ENCODE peak calls at places on chromosome 17, in four cellular contexts. One of them, this sample, is unnamed.
A peak's percentile ranks its signal among the peaks of the same experiment; 100 is the strongest.

GRCh38 chr17:17235212-17236174 is 1.5 kb downstream of the FLCN start:
- DNase-seq in GM23248: peak; percentile 76
- DNase-seq in OCI-LY7: no peak
- DNase-seq in A549: no peak
- DNase-seq in this sample: no peak

GRCh38 chr17:80847506-80848230 is 144.0 kb upstream of the CHMP6 start:
- DNase-seq in OCI-LY7: no peak
- DNase-seq in A549: no peak
- DNase-seq in GM23248: no peak
- DNase-seq in this sample: no peak

GRCh38 chr17:82134101-82134500 is 36.1 kb upstream of the FASN start:
- DNase-seq in A549: no peak
- DNase-seq in GM23248: no peak
- DNase-seq in OCI-LY7: no peak
- DNase-seq in this sample: no peak

GRCh38 chr17:14780116-14780515 is 479.2 kb downstream of the HS3ST3B1 start:
- DNase-seq in GM23248: no peak
- DNase-seq in OCI-LY7: no peak
- DNase-seq in A549: no peak
- DNase-seq in this sample: no peak

GRCh38 chr17:2191785-2192184 is 111.8 kb downstream of the SMG6 start:
- DNase-seq in A549: no peak
- DNase-seq in OCI-LY7: no peak
- DNase-seq in GM23248: no peak
- DNase-seq in this sample: no peak

GRCh38 chr17:46262271-46262670 is 32.7 kb upstream of the LRRC37A start:
- DNase-seq in A549: no peak
- DNase-seq in OCI-LY7: no peak
- DNase-seq in GM23248: no peak
- DNase-seq in this sample: no peak

GRCh38 chr17:10292057-10292931 is 80.5 kb downstream of the MYH13 start:
- DNase-seq in GM23248: peak; percentile 96
- DNase-seq in A549: no peak
- DNase-seq in OCI-LY7: no peak
- DNase-seq in this sample: peak; percentile 55

GRCh38 chr17:70314506-70314905 is 145.2 kb downstream of the KCNJ2 start:
- DNase-seq in OCI-LY7: no peak
- DNase-seq in A549: no peak
- DNase-seq in GM23248: no peak
- DNase-seq in this sample: no peak

GRCh38 chr17:80220709-80221215 is 535 bp downstream of the SLC26A11 start:
- DNase-seq in GM23248: peak; percentile 55
- DNase-seq in OCI-LY7: no peak
- DNase-seq in A549: peak; percentile 46
- DNase-seq in this sample: no peak

GRCh38 chr17:68142595-68142994 is 105.2 kb upstream of the AMZ2 start:
- DNase-seq in OCI-LY7: no peak
- DNase-seq in A549: no peak
- DNase-seq in GM23248: no peak
- DNase-seq in this sample: no peak

GRCh38 chr17:78747479-78747878 is 34.6 kb downstream of the CYTH1 start:
- DNase-seq in GM23248: peak; percentile 76
- DNase-seq in A549: no peak
- DNase-seq in OCI-LY7: no peak
- DNase-seq in this sample: no peak

GRCh38 chr17:27370776-27371175 is 76.9 kb downstream of the WSB1 start:
- DNase-seq in OCI-LY7: no peak
- DNase-seq in A549: no peak
- DNase-seq in GM23248: no peak
- DNase-seq in this sample: no peak

GRCh38 chr17:72419866-72420774 is 299.3 kb downstream of the SOX9 start:
- DNase-seq in A549: no peak
- DNase-seq in OCI-LY7: peak; percentile 52
- DNase-seq in GM23248: peak; percentile 12
- DNase-seq in this sample: no peak

GRCh38 chr17:57211010-57211411 is 45.3 kb upstream of the MSI2 start:
- DNase-seq in GM23248: peak; percentile 42
- DNase-seq in A549: peak; percentile 15
- DNase-seq in OCI-LY7: no peak
- DNase-seq in this sample: no peak

GRCh38 chr17:1147664-1148063 is 32.1 kb downstream of the ABR start:
- DNase-seq in GM23248: peak; percentile 58
- DNase-seq in A549: peak; percentile 87
- DNase-seq in OCI-LY7: no peak
- DNase-seq in this sample: peak; percentile 46

GRCh38 chr17:64077409-64077808 is 52.5 kb downstream of the ERN1 start:
- DNase-seq in A549: no peak
- DNase-seq in OCI-LY7: no peak
- DNase-seq in GM23248: peak; percentile 3
- DNase-seq in this sample: no peak

GRCh38 chr17:42553866-42554249 is 1.1 kb downstream of the HSD17B1 start:
- DNase-seq in A549: no peak
- DNase-seq in GM23248: peak; percentile 42
- DNase-seq in OCI-LY7: no peak
- DNase-seq in this sample: no peak

GRCh38 chr17:39671651-39672521 is 3.6 kb downstream of the PNMT start:
- DNase-seq in A549: peak; percentile 82
- DNase-seq in GM23248: peak; percentile 57
- DNase-seq in OCI-LY7: peak; percentile 52
- DNase-seq in this sample: no peak

GRCh38 chr17:76493505-76494167 is 7.6 kb downstream of the RHBDF2 start:
- DNase-seq in GM23248: no peak
- DNase-seq in A549: no peak
- DNase-seq in OCI-LY7: peak; percentile 52
- DNase-seq in this sample: no peak

GRCh38 chr17:81537343-81537855 is 9.2 kb downstream of the FSCN2 start:
- DNase-seq in OCI-LY7: peak; percentile 58
- DNase-seq in A549: peak; percentile 77
- DNase-seq in GM23248: no peak
- DNase-seq in this sample: no peak

GRCh38 chr17:47225436-47225858 is 16.3 kb downstream of the MYL4 start:
- DNase-seq in A549: no peak
- DNase-seq in GM23248: peak; percentile 95
- DNase-seq in OCI-LY7: no peak
- DNase-seq in this sample: no peak

GRCh38 chr17:2935622-2936021 is 127.8 kb downstream of the OR1D5 start:
- DNase-seq in GM23248: no peak
- DNase-seq in A549: no peak
- DNase-seq in OCI-LY7: no peak
- DNase-seq in this sample: no peak

GRCh38 chr17:21215935-21216334 is 2.0 kb upstream of the TMEM11 start:
- DNase-seq in A549: no peak
- DNase-seq in OCI-LY7: no peak
- DNase-seq in GM23248: no peak
- DNase-seq in this sample: no peak

GRCh38 chr17:48840441-48840840 is 9.6 kb downstream of the CALCOCO2 start:
- DNase-seq in GM23248: peak; percentile 46
- DNase-seq in A549: no peak
- DNase-seq in OCI-LY7: no peak
- DNase-seq in this sample: no peak

GRCh38 chr17:48842746-48843145 is 11.9 kb downstream of the CALCOCO2 start:
- DNase-seq in GM23248: no peak
- DNase-seq in OCI-LY7: no peak
- DNase-seq in A549: no peak
- DNase-seq in this sample: no peak

GRCh38 chr17:48843172-48843900 is 12.5 kb downstream of the CALCOCO2 start:
- DNase-seq in A549: no peak
- DNase-seq in OCI-LY7: no peak
- DNase-seq in GM23248: peak; percentile 42
- DNase-seq in this sample: no peak

GRCh38 chr17:48835971-48836370 is 5.1 kb downstream of the CALCOCO2 start:
- DNase-seq in A549: no peak
- DNase-seq in GM23248: no peak
- DNase-seq in OCI-LY7: no peak
- DNase-seq in this sample: no peak

DNA sequence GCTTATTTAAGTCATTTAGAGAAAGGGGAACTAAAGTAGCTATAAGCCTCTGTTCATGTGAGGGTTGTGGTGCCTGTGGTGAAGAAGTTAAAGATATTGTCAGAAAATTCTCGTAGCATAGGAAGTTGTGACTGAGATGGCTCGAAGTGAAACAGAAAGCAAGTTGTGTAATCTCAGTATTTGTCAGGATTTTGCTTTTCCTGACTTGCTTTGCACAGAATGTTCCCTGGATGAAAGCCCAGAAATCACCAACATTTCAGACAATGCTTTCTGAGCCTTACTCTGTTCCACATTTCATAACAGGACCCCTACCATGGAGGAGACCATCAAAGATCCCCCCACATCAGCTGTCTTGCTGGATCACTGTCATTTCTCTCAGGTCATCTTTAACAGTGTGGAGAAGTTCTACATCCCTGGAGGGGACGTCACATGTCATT is 10.6 kb downstream of the CALCOCO2 start:
- DNase-seq in GM23248: peak; percentile 87
- DNase-seq in A549: no peak
- DNase-seq in OCI-LY7: peak; percentile 26
- DNase-seq in this sample: no peak
- H3K4me2 ChIP-seq in GM23248: peak overlapping the region; percentile 99
- H3K4me2 ChIP-seq in A549: peak overlapping the region; percentile 67
- H3K4me2 ChIP-seq in OCI-LY7: peak overlapping the region; percentile 12
- H3K4me2 ChIP-seq in this sample: peak overlapping the region; percentile 79

DNA sequence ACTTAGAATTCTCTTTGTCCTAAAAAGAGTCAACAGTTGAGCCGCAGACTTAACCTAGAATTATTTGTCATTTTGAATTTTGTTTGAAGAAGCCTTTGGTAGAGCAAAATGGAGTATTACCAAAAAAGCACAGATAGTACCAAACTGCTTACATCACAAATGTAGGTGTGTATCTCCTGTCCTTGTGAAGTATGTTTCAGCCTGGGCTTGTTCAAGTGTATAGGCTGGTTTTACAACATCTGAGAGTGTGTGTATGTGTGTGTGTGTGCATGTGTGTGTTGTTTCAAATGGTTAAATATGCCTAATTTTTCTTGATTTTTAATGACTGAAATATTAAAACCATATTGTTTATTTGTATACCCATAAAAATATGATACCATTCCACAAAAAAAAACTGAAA is 188.7 kb upstream of the AXIN2 start:
- DNase-seq in GM23248: peak; percentile 2
- DNase-seq in A549: no peak
- DNase-seq in OCI-LY7: no peak
- DNase-seq in this sample: no peak
- H3K4me2 ChIP-seq in GM23248: peak overlapping the region; percentile 36
- H3K4me2 ChIP-seq in A549: peak overlapping the region; percentile 57
- H3K4me2 ChIP-seq in OCI-LY7: no peak overlapping the region
- H3K4me2 ChIP-seq in this sample: peak overlapping the region; percentile 43

GRCh38 chr17:11296994-11297393 is 56.0 kb downstream of the SHISA6 start:
- DNase-seq in GM23248: no peak
- DNase-seq in A549: peak; percentile 44
- DNase-seq in OCI-LY7: peak; percentile 2
- DNase-seq in this sample: no peak

GRCh38 chr17:11298401-11298800 is 57.4 kb downstream of the SHISA6 start:
- DNase-seq in GM23248: no peak
- DNase-seq in A549: no peak
- DNase-seq in OCI-LY7: no peak
- DNase-seq in this sample: no peak

GRCh38 chr17:11293480-11293879 is 52.5 kb downstream of the SHISA6 start:
- DNase-seq in GM23248: no peak
- DNase-seq in A549: no peak
- DNase-seq in OCI-LY7: no peak
- DNase-seq in this sample: no peak

GRCh38 chr17:11292491-11292890 is 51.5 kb downstream of the SHISA6 start:
- DNase-seq in GM23248: no peak
- DNase-seq in A549: no peak
- DNase-seq in OCI-LY7: no peak
- DNase-seq in this sample: no peak

DNA sequence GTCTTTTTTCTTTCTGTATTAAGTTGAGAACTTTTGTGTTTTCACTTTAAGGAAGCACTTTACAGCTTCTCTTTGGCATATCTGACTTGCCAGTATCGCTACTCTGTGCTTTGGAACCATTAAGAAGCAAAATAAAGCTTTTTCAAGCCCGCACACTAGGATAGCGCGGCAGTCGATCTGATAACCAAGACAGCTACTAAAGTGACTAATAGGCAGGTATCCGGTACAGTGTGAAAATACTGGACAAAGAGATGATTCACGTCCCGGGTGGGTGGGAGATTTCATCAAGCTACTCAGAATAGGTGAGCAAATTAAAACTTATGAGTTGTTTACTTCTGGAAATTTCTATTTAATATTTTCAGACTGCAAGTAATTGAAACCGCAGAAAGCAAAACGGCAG is 53.8 kb downstream of the SHISA6 start:
- DNase-seq in A549: no peak
- DNase-seq in GM23248: no peak
- DNase-seq in OCI-LY7: no peak
- DNase-seq in this sample: no peak
- H3K4me2 ChIP-seq in A549: no peak overlapping the region
- H3K4me2 ChIP-seq in GM23248: no peak overlapping the region
- H3K4me2 ChIP-seq in OCI-LY7: no peak overlapping the region
- H3K4me2 ChIP-seq in this sample: no peak overlapping the region

DNA sequence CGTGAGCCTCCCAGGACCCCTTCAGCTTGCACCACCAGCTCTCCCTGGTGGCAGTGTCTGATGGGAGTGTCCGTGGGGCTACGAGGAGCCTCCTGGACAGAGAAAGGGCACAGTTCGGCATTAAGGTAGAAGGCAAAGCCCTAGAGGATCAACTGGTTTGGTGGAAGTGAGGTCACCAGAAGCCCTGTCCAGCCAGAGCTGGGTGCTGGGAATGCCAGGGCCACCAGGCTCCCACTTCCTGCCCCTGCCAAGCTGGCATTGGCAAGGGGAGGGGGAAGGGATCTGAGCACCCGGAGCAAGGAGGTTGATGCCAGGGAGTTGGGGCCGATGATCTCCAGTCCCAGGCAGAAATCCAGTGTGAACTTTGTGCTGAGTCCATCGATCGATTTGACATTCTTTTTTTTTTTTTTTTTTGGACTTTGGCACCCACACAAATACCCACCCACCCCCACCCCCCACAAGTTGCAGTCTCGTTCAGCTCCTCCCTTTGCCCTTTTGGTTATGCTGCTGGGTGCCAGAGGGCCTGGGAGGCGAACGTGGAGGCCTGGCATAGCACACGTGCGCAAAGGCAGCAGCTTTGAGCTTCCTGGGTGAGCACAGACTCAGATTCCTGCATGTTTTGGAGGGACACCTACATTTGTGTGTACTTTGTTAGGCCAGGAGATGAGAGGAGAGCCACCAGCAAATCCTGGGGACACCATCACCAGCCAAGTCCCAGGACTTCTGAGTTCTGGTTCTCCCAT is 2.1 kb downstream of the NHERF1 start:
- DNase-seq in A549: no peak
- DNase-seq in GM23248: no peak
- DNase-seq in OCI-LY7: no peak
- DNase-seq in this sample: no peak
- H3K4me2 ChIP-seq in A549: peak overlapping the region; percentile 90
- H3K4me2 ChIP-seq in GM23248: no peak overlapping the region
- H3K4me2 ChIP-seq in OCI-LY7: peak overlapping the region; percentile 87
- H3K4me2 ChIP-seq in this sample: peak overlapping the region; percentile 95

This sample was measured in keratinocyte.